ENCODE peak calls at places on chromosomes 6 and 20, in six cellular contexts. B, F, V, T, Z and P are unnamed samples.

GRCh38 chr20:35288325-35289060 is 3.7 kb downstream of the FAM83C start:
- DNase-seq in F (no peak), T (no peak), Z (no peak), B (no peak), V (no peak), P (no peak)

GRCh38 chr20:62616728-62617621 is 25.3 kb upstream of the SLCO4A1 start:
- DNase-seq in F (peak; percentile 71), V (peak; percentile 58), Z (peak; percentile 81), B (peak; percentile 45), T (peak; percentile 80), P (peak; percentile 89)

GRCh38 chr6:157292202-157292601 is 31.1 kb downstream of the TMEM242 start:
- DNase-seq in T (no peak), V (no peak), B (no peak), Z (no peak), F (no peak), P (no peak)

GRCh38 chr6:142763205-142763604 is 181.8 kb downstream of the HIVEP2 start:
- DNase-seq in B (peak; percentile 59), V (no peak), Z (no peak), T (no peak), F (no peak), P (no peak)

GRCh38 chr6:151070666-151071065 is 169.1 kb upstream of the AKAP12 start:
- DNase-seq in F (no peak), Z (no peak), V (no peak), B (peak; percentile 50), T (no peak), P (no peak)

GRCh38 chr6:144377586-144377985 is 92.5 kb downstream of the UTRN start:
- DNase-seq in T (no peak), F (no peak), Z (no peak), V (no peak), B (peak; percentile 81), P (no peak)

GRCh38 chr6:90939906-90940305 is 353.0 kb upstream of the MAP3K7 start:
- DNase-seq in Z (no peak), V (no peak), T (no peak), B (no peak), F (no peak), P (no peak)

GRCh38 chr20:64247312-64247627 is 8.3 kb upstream of the PCMTD2 start:
- DNase-seq in F (peak; percentile 4), B (no peak), Z (no peak), V (peak; percentile 9), T (no peak), P (no peak)

GRCh38 chr6:55052846-55053245 is 121.5 kb upstream of the HCRTR2 start:
- DNase-seq in T (no peak), V (no peak), Z (no peak), B (no peak), F (no peak), P (no peak)

GRCh38 chr6:111193156-111193555 is 105.9 kb downstream of the SLC16A10 start:
- DNase-seq in Z (no peak), T (no peak), B (no peak), F (no peak), V (no peak), P (no peak)

GRCh38 chr20:54126809-54127655 is 46.8 kb downstream of the CYP24A1 start:
- DNase-seq in T (no peak), V (no peak), B (no peak), F (no peak), Z (no peak), P (no peak)

GRCh38 chr6:5764401-5764955 is 242.2 kb downstream of the NRN1 start:
- DNase-seq in Z (no peak), V (no peak), T (no peak), B (peak; percentile 33), F (no peak), P (no peak)

GRCh38 chr6:26249959-26250805 is 114.8 kb upstream of the BTN3A2 start:
- DNase-seq in V (no peak), T (peak; percentile 84), B (peak; percentile 88), F (no peak), Z (peak; percentile 74), P (peak; percentile 63)
- TF ChIP-seq CTCF in V (no peak), T (peak; percentile 48), B (peak; percentile 41), F (no peak), Z (no peak), P (peak; percentile 30)

DNA sequence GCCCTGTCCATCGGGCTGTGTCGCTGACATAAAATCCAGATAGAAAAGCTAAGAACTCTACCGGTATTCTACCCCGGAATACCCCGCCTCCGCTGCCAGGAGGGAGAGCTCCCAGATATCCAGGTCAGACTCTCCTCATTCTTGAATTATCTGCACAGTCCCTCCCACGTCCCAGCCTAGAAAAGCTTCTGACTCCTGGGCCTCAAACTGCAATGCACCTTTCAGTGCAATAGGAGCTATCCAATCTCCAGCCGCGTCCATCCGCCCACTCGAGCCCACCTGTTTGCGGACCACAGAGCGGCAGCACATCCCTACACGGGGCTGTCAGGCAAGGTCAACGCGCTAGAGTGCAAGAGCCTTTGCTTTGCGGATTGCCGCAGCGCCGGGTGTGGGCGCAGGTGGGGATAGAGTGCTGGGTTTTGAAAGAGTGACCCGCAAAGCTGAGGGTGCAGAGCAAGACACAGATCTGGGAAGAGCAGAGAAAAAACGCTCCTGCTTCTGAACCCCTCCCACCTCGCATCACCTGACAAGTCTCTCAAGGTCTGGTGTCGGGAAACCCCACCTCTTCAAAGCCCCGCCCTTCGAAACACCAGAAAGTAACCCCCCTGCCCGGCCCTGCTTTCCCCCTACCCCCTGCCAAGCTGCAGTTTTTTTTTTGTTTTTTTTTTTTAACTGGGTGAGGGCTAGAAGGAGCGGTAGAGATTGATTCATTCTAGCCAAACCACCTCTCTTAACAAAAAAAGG is 1.3 kb downstream of the TAPBP start:
- DNase-seq in T (peak; percentile 89), B (peak; percentile 70), V (no peak), F (peak; percentile 71), Z (peak; percentile 81), P (peak; percentile 32)
- TF ChIP-seq CTCF in T (no peak), B (no peak), V (no peak), F (no peak), Z (no peak), P (no peak)

DNA sequence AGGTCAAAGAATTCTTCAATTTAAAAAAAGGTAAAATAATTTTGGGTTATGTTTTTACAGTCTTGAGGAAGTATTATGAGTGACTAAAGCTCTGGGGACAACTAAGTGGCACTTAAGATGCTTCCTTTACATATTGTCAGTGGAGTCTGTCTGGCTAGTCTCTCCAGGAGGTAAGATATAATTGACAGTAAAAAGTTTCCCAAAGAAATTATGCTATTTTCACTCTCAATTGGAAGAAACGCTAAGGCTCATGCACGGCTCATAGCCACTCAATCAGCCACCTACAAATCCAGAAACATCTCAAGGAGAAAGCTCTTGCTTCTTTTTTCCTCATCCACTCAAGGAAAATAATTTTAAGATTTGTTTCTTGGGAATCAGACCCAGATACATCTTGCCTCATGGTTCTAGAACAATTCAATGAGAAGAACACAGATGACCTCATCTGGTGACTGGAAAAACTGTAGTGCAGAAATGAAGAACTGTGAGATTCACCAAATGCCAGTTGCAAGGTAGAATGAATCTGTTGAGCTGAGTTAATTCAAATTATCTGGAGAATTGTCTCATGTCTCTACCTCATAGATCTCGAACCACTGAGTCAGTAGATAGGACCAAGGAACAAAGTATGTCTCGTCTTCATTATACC is 252.9 kb downstream of the TPBG start:
- DNase-seq in B (no peak), Z (no peak), F (no peak), V (no peak), T (no peak), P (no peak)
- TF ChIP-seq CTCF in B (peak; percentile 16), Z (no peak), F (no peak), V (no peak), T (no peak), P (no peak)

GRCh38 chr6:9924971-9925370 is 489.9 kb downstream of the TFAP2A start:
- DNase-seq in Z (no peak), F (no peak), B (no peak), T (no peak), V (no peak), P (no peak)
- TF ChIP-seq CTCF in Z (no peak), F (no peak), B (no peak), T (no peak), V (no peak), P (no peak)

DNA sequence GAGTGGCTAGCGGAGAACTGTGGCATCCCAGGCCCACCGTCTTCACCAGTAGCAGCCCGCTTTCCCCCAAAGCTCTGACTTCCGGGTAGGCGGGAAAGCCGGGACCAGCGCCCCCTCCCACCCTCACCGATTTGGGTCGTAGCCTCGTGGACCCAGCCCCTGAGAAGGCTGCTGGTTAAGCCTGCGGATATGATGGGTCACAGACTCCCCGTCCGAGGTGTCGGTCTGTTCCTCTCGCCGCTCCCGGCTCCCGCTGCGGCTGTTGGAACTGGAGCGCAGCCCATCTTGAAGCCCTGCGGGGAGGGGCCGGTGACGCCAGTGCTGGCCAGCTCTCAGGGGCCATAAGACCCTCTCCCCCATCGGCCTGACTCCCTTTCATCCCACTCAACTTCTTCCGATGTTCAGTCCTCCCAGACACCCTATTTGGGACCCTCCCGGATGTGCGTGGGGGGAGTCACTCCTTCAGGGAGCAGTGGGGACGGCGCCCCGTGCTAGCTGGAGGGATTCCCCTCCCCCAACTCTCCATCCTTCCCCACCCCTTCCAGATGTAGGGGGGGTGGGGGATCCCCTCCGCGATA is 772 bp downstream of the GNL1 start:
- DNase-seq in F (peak; percentile 80), T (peak; percentile 55), V (no peak), B (peak; percentile 56), Z (peak; percentile 61), P (peak; percentile 54)
- TF ChIP-seq CTCF in F (no peak), T (no peak), V (no peak), B (no peak), Z (no peak), P (no peak)

DNA sequence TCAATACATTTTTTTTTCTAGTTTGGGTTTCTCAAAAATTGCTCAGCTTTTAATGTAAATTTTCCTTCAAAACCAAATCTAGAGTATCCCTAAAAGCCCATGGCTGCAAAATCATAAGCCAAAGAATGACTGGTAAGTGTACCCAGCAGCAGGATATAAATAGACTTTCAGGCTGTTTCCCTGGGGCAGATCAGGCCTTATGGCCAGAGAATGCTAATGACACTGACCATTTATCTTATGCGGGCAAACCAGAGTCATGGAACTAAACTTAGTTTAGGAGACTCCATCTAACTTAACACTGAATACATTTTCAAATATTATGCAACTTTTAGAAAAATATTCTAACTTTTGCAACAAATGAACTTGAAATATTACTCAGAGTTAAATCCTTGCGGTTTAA is 7.4 kb downstream of the OSER1 start:
- DNase-seq in B (no peak), F (no peak), T (no peak), V (no peak), Z (no peak), P (no peak)
- TF ChIP-seq CTCF in B (no peak), F (no peak), T (no peak), V (no peak), Z (no peak), P (no peak)

GRCh38 chr6:77040566-77041195 is 422.6 kb downstream of the HTR1B start:
- DNase-seq in T (no peak), Z (no peak), F (no peak), B (peak; percentile 56), V (no peak), P (no peak)
- TF ChIP-seq CTCF in T (no peak), Z (no peak), F (no peak), B (no peak), V (no peak), P (no peak)